ENCODE peak calls at places on chromosomes 2 and 18, in nine cellular contexts. C is foreskin fibroblast; E is activated CD8-positive, alpha-beta memory T cell treated with anti-CD3 and anti-CD28 coated beads, Interleukin-2, amount 50 U/mL, for 4 hours; F is activated CD4-positive, alpha-beta T cell treated with anti-CD3 and anti-CD28 coated beads, Interleukin-2, amount 10 ng/mL, durations not matched to agents 7 days and 5 days; M is LoVo; B is stimulated activated CD4-positive, alpha-beta T cell treated with anti-CD3 and anti-CD28 coated beads, Interleukin-4, amount 100 ng/mL, for 24 hours; K is OCI-M1; G is ureter; Z is Calu3. O is an unnamed sample.

GRCh38 chr2:38539086-38539485 is 63.6 kb downstream of the HNRNPLL start:
- DNase-seq in F (no peak), Z (no peak), B (no peak), E (no peak), C (no peak), M (no peak), K (no peak), G (no peak), O (no peak)

GRCh38 chr2:97658691-97659157 is 5.1 kb downstream of the ACTR1B start:
- DNase-seq in C (no peak), K (no peak), E (no peak), Z (no peak), F (no peak), B (no peak), G (no peak), M (no peak), O (no peak)

GRCh38 chr2:226118471-226119429 is 680.9 kb downstream of the IRS1 start:
- DNase-seq in C (peak), B (no peak), M (peak), Z (peak), G (no peak), E (no peak), F (no peak), K (peak), O (no peak)

GRCh38 chr2:141601511-141602152 is 529.2 kb downstream of the LRP1B start:
- DNase-seq in E (no peak), Z (no peak), K (no peak), M (no peak), F (no peak), B (no peak), G (no peak), C (no peak), O (no peak)

GRCh38 chr2:5693288-5694015 is 1.3 kb downstream of the SOX11 start:
- DNase-seq in E (no peak), F (no peak), K (no peak), C (peak), B (no peak), Z (no peak), G (no peak), M (no peak), O (no peak)

GRCh38 chr2:181163139-181163538 is 182.7 kb downstream of the UBE2E3 start:
- DNase-seq in E (peak), B (no peak), F (no peak), K (no peak), M (no peak), C (no peak), G (no peak), Z (no peak), O (no peak)

GRCh38 chr18:79879566-79879965 is 71.9 kb downstream of the SLC66A2 start:
- DNase-seq in B (no peak), E (no peak), F (no peak), K (no peak), C (no peak), Z (no peak), G (no peak), M (no peak), O (no peak)

GRCh38 chr2:74464406-74464805 is 776 bp downstream of the MOGS start:
- DNase-seq in F (no peak), C (peak), E (no peak), G (no peak), B (no peak), K (no peak), Z (no peak), M (no peak), O (no peak)

GRCh38 chr2:230931556-230932231 is 6.7 kb upstream of the GPR55 start:
- DNase-seq in M (no peak), G (no peak), E (no peak), K (no peak), B (no peak), C (no peak), F (no peak), Z (no peak), O (no peak)

O was measured in neuronal stem cell.